ENCODE peak calls at places on chromosomes 6 and 20, in four cellular contexts. W is AG10803, R is thyroid gland, I is H1. A is an unnamed sample.

GRCh38 chr6:144338474-144338873 is 53.3 kb downstream of the UTRN start:
- DNase-seq in W (no peak), R (no peak), I (no peak), A (no peak)

GRCh38 chr20:58907481-58908137 is 55.1 kb downstream of the GNAS start:
- DNase-seq in W (peak), R (peak), I (no peak), A (peak)

GRCh38 chr6:116152620-116153019 is 26.7 kb upstream of the COL10A1 start:
- DNase-seq in W (no peak), R (no peak), I (no peak), A (no peak)

GRCh38 chr20:19885981-19886665 is 128.1 kb downstream of the RIN2 start:
- DNase-seq in W (peak), R (peak), I (no peak), A (no peak)

GRCh38 chr6:149963212-149963461 is 606 bp upstream of the ULBP1 start:
- DNase-seq in W (peak), R (no peak), I (no peak), A (peak)

GRCh38 chr6:84825461-84825860 is 61.1 kb upstream of the TBX18 start:
- DNase-seq in W (peak), R (no peak), I (no peak), A (no peak)

GRCh38 chr6:168782211-168782729 is 341.3 kb downstream of the SMOC2 start:
- DNase-seq in W (no peak), R (no peak), I (no peak), A (no peak)

GRCh38 chr6:16836186-16836981 is 75.1 kb upstream of the ATXN1 start:
- DNase-seq in W (peak), R (no peak), I (no peak), A (peak)

GRCh38 chr20:46222521-46223007 is 85.7 kb downstream of the CDH22 start:
- DNase-seq in W (no peak), R (peak), I (no peak), A (no peak)

GRCh38 chr6:4114123-4114522 is 21.3 kb downstream of the ECI2 start:
- DNase-seq in W (no peak), R (no peak), I (no peak), A (no peak)
- TF ChIP-seq CTCF in W (no peak), R (no peak), I (no peak), A (no peak)

GRCh38 chr6:119343167-119343566 is 6.4 kb downstream of the MAN1A1 start:
- DNase-seq in W (no peak), R (no peak), I (no peak), A (no peak)
- TF ChIP-seq CTCF in W (peak), R (no peak), I (no peak), A (no peak)

GRCh38 chr6:89116702-89117101 is 1.2 kb downstream of the SRSF12 start:
- DNase-seq in W (no peak), R (no peak), I (no peak), A (no peak)

GRCh38 chr6:89120371-89120770 is 2.5 kb upstream of the SRSF12 start:
- DNase-seq in W (no peak), R (no peak), I (no peak), A (no peak)

GRCh38 chr6:89121934-89122333 is 4.1 kb upstream of the SRSF12 start:
- DNase-seq in W (no peak), R (no peak), I (no peak), A (no peak)

GRCh38 chr6:89118931-89119330 is 1.1 kb upstream of the SRSF12 start:
- DNase-seq in W (no peak), R (peak), I (no peak), A (no peak)

GRCh38 chr6:89117285-89118108 is at the start of gene SRSF12:
- DNase-seq in W (peak), R (peak), I (no peak), A (peak)
- TF ChIP-seq CTCF in W (no peak), R (no peak), I (no peak), A (no peak)

GRCh38 chr20:25314497-25315417 is 66.9 kb downstream of the PYGB start:
- DNase-seq in W (no peak), R (peak), I (no peak), A (no peak)
- TF ChIP-seq CTCF in W (no peak), R (no peak), I (no peak), A (no peak)

DNA sequence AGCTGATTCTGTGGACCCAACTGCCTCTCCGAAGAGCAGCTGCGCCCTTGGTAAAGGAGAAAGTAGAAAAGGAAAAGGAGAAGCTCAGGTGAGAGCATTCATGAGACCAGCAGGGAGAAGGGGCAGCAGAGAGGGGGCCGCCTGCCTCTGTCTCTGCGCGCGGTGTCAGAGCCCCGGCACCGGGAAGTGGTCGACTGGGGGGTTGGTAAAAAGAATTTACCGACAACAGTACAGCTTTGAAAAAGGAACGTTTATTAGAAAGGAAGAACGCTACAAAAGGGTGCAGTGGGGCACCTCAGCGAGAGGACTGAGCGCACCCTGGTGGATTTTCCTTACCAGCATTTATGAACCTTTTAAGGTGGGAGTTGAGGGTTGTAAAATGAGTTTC is 61.9 kb downstream of the GPR6 start:
- DNase-seq in W (no peak), R (peak), I (no peak), A (peak)
- TF ChIP-seq CTCF in W (peak), R (peak), I (peak), A (peak)

DNA sequence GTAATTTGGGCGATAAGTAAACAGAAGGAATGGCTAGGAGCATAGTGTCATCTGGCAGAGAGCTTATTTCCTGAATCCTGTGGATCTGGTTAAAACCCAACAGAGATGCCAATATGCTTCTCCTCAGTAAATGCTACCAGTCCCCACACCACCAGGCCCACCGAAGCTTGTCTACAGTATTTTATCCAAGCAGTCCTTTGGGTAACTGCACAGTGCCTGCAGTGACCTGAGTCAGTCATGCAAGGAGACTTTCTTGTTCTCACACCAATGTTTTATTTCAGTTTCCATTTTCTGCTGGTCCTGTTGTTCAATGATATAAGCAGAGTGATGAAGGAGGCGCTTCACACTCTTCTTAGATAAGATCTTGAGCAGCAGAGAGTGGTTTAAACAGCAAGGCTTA is 326.3 kb downstream of the RIMS1 start:
- DNase-seq in W (no peak), R (no peak), I (no peak), A (no peak)
- TF ChIP-seq CTCF in W (no peak), R (no peak), I (no peak), A (no peak)

DNA sequence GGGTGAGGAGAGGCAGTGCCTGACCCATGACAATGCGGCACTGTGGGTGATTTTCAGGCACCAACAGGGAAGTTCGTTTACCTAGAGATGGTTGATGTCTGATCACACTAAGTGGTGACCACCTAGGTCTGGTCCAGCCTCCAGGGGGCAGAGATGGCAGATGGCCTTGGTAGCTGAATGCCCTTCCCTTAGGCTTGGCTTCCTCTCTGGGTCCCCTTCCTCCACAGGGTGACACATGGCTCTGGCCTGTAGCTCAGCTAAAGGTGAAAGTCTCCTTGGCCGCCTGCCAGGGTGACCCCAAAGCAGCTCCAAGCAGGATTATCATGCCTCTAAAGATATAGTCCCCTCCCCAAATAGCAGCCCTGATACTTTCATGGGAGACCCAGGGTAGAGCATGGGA is 6.4 kb downstream of the GDAP1L1 start:
- DNase-seq in W (no peak), R (no peak), I (no peak), A (no peak)
- TF ChIP-seq CTCF in W (peak), R (no peak), I (peak), A (no peak)

GRCh38 chr6:30171677-30172471 is 8.5 kb downstream of the TRIM15 start:
- DNase-seq in W (no peak), R (peak), I (peak), A (no peak)
- TF ChIP-seq CTCF in W (peak), R (no peak), I (no peak), A (no peak)